ENCODE peak calls at places on chromosomes 4 and X, in ten cellular contexts. T is fibroblast of mammary gland, I is sigmoid colon, X is HFF-Myc, V is HFFc6, W is chondrocyte, K is WERI-Rb-1, P is GM10248, L is GM13976, B is lower lobe of right lung. A is an unnamed sample.
A peak's percentile ranks its signal among the peaks of the same experiment; 100 is the strongest.

GRCh38 chr4:24657768-24658617 is 73.6 kb upstream of the DHX15 start:
- DNase-seq in T (peak; percentile 60), I (no peak), X (no peak), V (peak; percentile 28), W (no peak), K (no peak), P (peak; percentile 31), L (peak; percentile 32), B (peak; percentile 51), A (peak; percentile 87)

GRCh38 chrX:105821471-105822081 is 763 bp upstream of the NRK start:
- DNase-seq in T (no peak), I (peak; percentile 57), X (no peak), V (no peak), W (peak; percentile 50), K (no peak), P (no peak), L (no peak), B (peak; percentile 38), A (peak; percentile 41)

GRCh38 chrX:2584659-2585470 is 84.1 kb upstream of the DHRSX start:
- DNase-seq in T (no peak), I (no peak), X (no peak), V (no peak), W (no peak), K (no peak), P (no peak), L (no peak), B (no peak), A (no peak)

GRCh38 chr4:120236873-120237272 is 170.2 kb upstream of the MAD2L1 start:
- DNase-seq in T (no peak), I (no peak), X (no peak), V (no peak), W (no peak), K (no peak), P (no peak), L (no peak), B (no peak), A (no peak)

GRCh38 chrX:38627683-38628082 is 66.3 kb downstream of the TSPAN7 start:
- DNase-seq in T (peak; percentile 36), I (no peak), X (no peak), V (peak; percentile 2), W (no peak), K (peak; percentile 33), P (peak; percentile 13), L (peak; percentile 15), B (no peak), A (peak; percentile 4)

GRCh38 chr4:174580597-174580996 is 58.3 kb upstream of the HPGD start:
- DNase-seq in T (peak; percentile 47), I (no peak), X (no peak), V (no peak), W (no peak), K (no peak), P (no peak), L (no peak), B (no peak), A (no peak)

GRCh38 chr4:3437582-3437936 is 4.2 kb upstream of the HGFAC start:
- DNase-seq in T (no peak), I (no peak), X (no peak), V (no peak), W (no peak), K (no peak), P (no peak), L (no peak), B (no peak), A (no peak)

GRCh38 chr4:104447346-104447745 is 47.3 kb downstream of the CXXC4 start:
- DNase-seq in T (no peak), I (no peak), X (no peak), V (no peak), W (no peak), K (no peak), P (no peak), L (no peak), B (no peak), A (peak; percentile 8)

GRCh38 chr4:54930226-54930625 is 195.2 kb downstream of the KDR start:
- DNase-seq in T (peak; percentile 12), I (no peak), X (no peak), V (peak; percentile 3), W (no peak), K (no peak), P (no peak), L (no peak), B (no peak), A (peak; percentile 84)

GRCh38 chr4:40255722-40256281 is 59.0 kb downstream of the RHOH start:
- DNase-seq in T (peak; percentile 100), I (no peak), X (peak; percentile 93), V (peak; percentile 99), W (no peak), K (no peak), P (no peak), L (no peak), B (no peak), A (peak; percentile 98)

GRCh38 chrX:95629737-95630136 is 1054.9 kb upstream of the DIAPH2 start:
- DNase-seq in T (peak; percentile 4), I (no peak), X (no peak), V (no peak), W (no peak), K (no peak), P (no peak), L (no peak), B (no peak), A (peak; percentile 3)

GRCh38 chrX:102085706-102086105 is 39.8 kb upstream of the TCEAL2 start:
- DNase-seq in T (no peak), I (no peak), X (no peak), V (peak; percentile 22), W (no peak), K (no peak), P (no peak), L (no peak), B (no peak), A (no peak)

GRCh38 chr4:40621592-40622512 is 7.8 kb downstream of the RBM47 start:
- DNase-seq in T (peak; percentile 99), I (peak; percentile 87), X (peak; percentile 70), V (peak; percentile 89), W (no peak), K (no peak), P (peak; percentile 56), L (peak; percentile 45), B (peak; percentile 88), A (peak; percentile 98)

DNA sequence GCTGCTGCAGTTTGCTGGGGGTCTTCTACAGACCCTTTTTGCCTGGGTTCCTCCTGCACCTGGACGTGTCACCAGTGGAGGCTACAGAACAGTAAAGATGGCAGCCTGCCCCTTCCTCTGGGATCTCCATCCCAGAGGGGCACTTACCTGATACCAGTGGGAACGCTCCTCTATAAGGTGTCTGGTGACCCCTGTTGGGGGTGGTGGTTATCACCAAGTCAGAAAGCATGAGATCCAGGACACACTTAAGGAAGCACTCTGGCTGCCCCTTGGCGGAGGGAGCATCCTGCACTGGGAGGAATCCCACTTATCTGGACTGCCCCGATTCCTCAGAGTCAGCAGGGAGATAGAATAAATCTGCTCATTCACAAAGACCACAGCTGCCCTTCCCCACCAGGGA is 218.9 kb upstream of the GALNTL6 start:
- DNase-seq in T (no peak), I (no peak), X (no peak), V (no peak), W (no peak), K (peak; percentile 58), P (no peak), L (no peak), B (no peak), A (no peak)
- TF ChIP-seq CTCF in T (no peak), I (no peak), X (no peak), V (no peak), W (no peak), K (peak; percentile 42), P (no peak), L (no peak), B (no peak), A (no peak)

GRCh38 chrX:66030505-66031317 is 9.2 kb downstream of the VSIG4 start:
- DNase-seq in T (peak; percentile 31), I (no peak), X (no peak), V (peak; percentile 0), W (no peak), K (peak; percentile 14), P (no peak), L (no peak), B (no peak), A (no peak)
- TF ChIP-seq CTCF in T (peak; percentile 77), I (no peak), X (peak; percentile 54), V (peak; percentile 72), W (peak; percentile 33), K (peak; percentile 72), P (peak; percentile 32), L (peak; percentile 67), B (peak; percentile 47), A (peak; percentile 48)

GRCh38 chr4:154506253-154506652 is 14.7 kb upstream of the DCHS2 start:
- DNase-seq in T (peak; percentile 53), I (no peak), X (no peak), V (peak; percentile 30), W (no peak), K (no peak), P (peak; percentile 18), L (no peak), B (no peak), A (peak; percentile 50)
- TF ChIP-seq CTCF in T (peak; percentile 50), I (peak; percentile 28), X (peak; percentile 46), V (peak; percentile 74), W (peak; percentile 82), K (peak; percentile 52), P (peak; percentile 54), L (peak; percentile 43), B (peak; percentile 27), A (peak; percentile 54)

GRCh38 chrX:72131317-72132294 is at the start of gene RTL5:
- DNase-seq in T (peak; percentile 75), I (peak; percentile 97), X (no peak), V (peak; percentile 85), W (no peak), K (no peak), P (peak; percentile 59), L (peak; percentile 62), B (peak; percentile 90), A (peak; percentile 85)
- TF ChIP-seq CTCF in T (no peak), I (no peak), X (no peak), V (peak; percentile 10), W (peak; percentile 24), K (no peak), P (no peak), L (peak; percentile 13), B (no peak), A (no peak)

DNA sequence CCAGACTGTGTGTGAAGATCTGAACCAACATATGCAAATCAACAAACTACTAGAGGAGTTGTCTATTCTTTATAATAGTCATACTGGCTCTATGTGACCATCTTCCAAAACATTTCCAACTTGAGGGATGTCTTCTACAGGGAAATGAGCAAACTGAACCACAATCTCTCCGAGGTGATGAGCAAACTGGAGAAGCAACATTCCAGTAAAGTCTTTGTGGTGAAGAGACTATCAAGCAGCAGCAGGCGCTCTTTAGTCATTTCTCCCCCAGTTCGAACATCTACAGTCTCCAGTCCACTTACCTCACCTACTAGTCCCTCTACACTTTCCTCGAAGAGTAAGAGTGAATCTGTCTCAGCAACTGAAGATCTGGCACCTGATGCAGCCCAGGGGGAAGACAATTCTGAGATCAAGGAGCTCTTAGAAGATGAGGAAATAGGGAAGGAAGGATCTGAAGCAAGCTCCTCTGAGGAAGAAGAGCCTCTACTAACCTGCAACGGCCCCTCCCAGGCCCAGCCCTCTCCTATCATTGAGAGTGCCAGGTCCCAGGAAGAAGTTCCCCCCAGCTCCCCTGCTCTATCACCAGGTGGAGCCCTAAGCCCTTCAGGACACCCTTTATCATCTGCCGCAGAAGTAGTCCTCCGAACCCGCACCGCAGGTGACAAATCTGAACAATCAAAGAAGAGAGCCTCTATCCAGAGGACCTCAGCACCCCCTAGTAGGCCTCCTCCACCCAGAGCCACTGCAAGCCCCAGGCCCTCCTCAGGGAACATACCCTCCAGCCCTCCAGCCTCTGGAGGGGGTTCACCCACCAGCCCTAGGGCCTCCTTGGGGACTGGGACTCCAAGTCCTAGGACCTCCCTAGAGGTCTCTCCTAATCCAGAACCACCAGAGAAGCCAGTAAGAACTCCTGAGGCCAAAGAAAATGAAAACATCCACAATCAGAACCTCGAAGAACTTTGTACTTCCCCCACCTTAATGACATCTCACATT is 98.1 kb downstream of the HNRNPD start:
- DNase-seq in T (no peak), I (no peak), X (no peak), V (no peak), W (no peak), K (peak; percentile 40), P (no peak), L (no peak), B (no peak), A (no peak)
- TF ChIP-seq CTCF in T (no peak), I (no peak), X (no peak), V (no peak), W (no peak), K (no peak), P (no peak), L (peak; percentile 11), B (no peak), A (no peak)

A was measured in astrocyte of the spinal cord.